ENCODE peak calls at places on chromosomes 7 and 10, in four cellular contexts. One of them, this sample, is unnamed.

GRCh38 chr10:70967591-70968588 is 79.5 kb upstream of the PCBD1 start:
- DNase-seq in B cell: no peak
- DNase-seq in CD8-positive, alpha-beta T cell: no peak
- DNase-seq in anterior cingulate cortex: no peak
- DNase-seq in this sample: no peak

GRCh38 chr7:53609185-53609584 is 573.8 kb downstream of the POM121L12 start:
- DNase-seq in CD8-positive, alpha-beta T cell: no peak
- DNase-seq in B cell: no peak
- DNase-seq in anterior cingulate cortex: no peak
- DNase-seq in this sample: no peak

GRCh38 chr10:132946311-132946710 is 3.9 kb upstream of the CFAP46 start:
- DNase-seq in CD8-positive, alpha-beta T cell: no peak
- DNase-seq in anterior cingulate cortex: no peak
- DNase-seq in B cell: no peak
- DNase-seq in this sample: no peak

GRCh38 chr7:4115442-4115841 is 566.7 kb upstream of the FOXK1 start:
- DNase-seq in CD8-positive, alpha-beta T cell: no peak
- DNase-seq in anterior cingulate cortex: no peak
- DNase-seq in B cell: no peak
- DNase-seq in this sample: no peak

GRCh38 chr10:14959221-14960057 is at the start of gene MEIG1:
- DNase-seq in B cell: peak; percentile 89
- DNase-seq in CD8-positive, alpha-beta T cell: peak; percentile 93
- DNase-seq in anterior cingulate cortex: peak; percentile 89
- DNase-seq in this sample: peak; percentile 78

GRCh38 chr10:70432101-70432500 is 9.4 kb downstream of the NODAL start:
- DNase-seq in CD8-positive, alpha-beta T cell: no peak
- DNase-seq in anterior cingulate cortex: peak; percentile 44
- DNase-seq in B cell: no peak
- DNase-seq in this sample: peak; percentile 59

GRCh38 chr7:38675500-38676106 is 44.4 kb upstream of the AMPH start:
- DNase-seq in B cell: no peak
- DNase-seq in anterior cingulate cortex: no peak
- DNase-seq in CD8-positive, alpha-beta T cell: no peak
- DNase-seq in this sample: no peak

GRCh38 chr10:28558923-28559508 is 26.1 kb downstream of the WAC start:
- DNase-seq in anterior cingulate cortex: no peak
- DNase-seq in B cell: no peak
- DNase-seq in CD8-positive, alpha-beta T cell: no peak
- DNase-seq in this sample: no peak

GRCh38 chr7:142813262-142813661 is 41.6 kb upstream of the EPHB6 start:
- DNase-seq in B cell: no peak
- DNase-seq in anterior cingulate cortex: no peak
- DNase-seq in CD8-positive, alpha-beta T cell: no peak
- DNase-seq in this sample: no peak

GRCh38 chr7:25009271-25009670 is 29.3 kb upstream of the OSBPL3 start:
- DNase-seq in B cell: no peak
- DNase-seq in CD8-positive, alpha-beta T cell: no peak
- DNase-seq in anterior cingulate cortex: no peak
- DNase-seq in this sample: no peak

GRCh38 chr7:25028370-25028971 is 48.5 kb upstream of the OSBPL3 start:
- DNase-seq in anterior cingulate cortex: no peak
- DNase-seq in CD8-positive, alpha-beta T cell: peak; percentile 21
- DNase-seq in B cell: no peak
- DNase-seq in this sample: no peak

GRCh38 chr7:16561943-16562342 is 35.3 kb downstream of the LRRC72 start:
- DNase-seq in B cell: no peak
- DNase-seq in anterior cingulate cortex: no peak
- DNase-seq in CD8-positive, alpha-beta T cell: no peak
- DNase-seq in this sample: no peak

GRCh38 chr10:116690356-116691078 is 51.8 kb downstream of the HSPA12A start:
- DNase-seq in CD8-positive, alpha-beta T cell: no peak
- DNase-seq in anterior cingulate cortex: peak; percentile 24
- DNase-seq in B cell: no peak
- DNase-seq in this sample: no peak

GRCh38 chr10:3780766-3781457 is 4.1 kb downstream of the KLF6 start:
- DNase-seq in anterior cingulate cortex: no peak
- DNase-seq in CD8-positive, alpha-beta T cell: no peak
- DNase-seq in B cell: no peak
- DNase-seq in this sample: no peak

GRCh38 chr10:90652519-90652918 is 205.3 kb downstream of the HTR7 start:
- DNase-seq in anterior cingulate cortex: no peak
- DNase-seq in B cell: no peak
- DNase-seq in CD8-positive, alpha-beta T cell: no peak
- DNase-seq in this sample: no peak

This sample was measured in hypothalamus.